ENCODE peak calls at places on chromosomes 3 and 15, in six cellular contexts. V, X, L, B, H and I are unnamed samples.
A peak's percentile ranks its signal among the peaks of the same experiment; 100 is the strongest.

GRCh38 chr15:78024141-78024567 is 53.4 kb downstream of the TBC1D2B start:
- DNase-seq in V (no peak), H (no peak), X (peak; percentile 61), L (no peak), B (no peak), I (no peak)

GRCh38 chr3:12796171-12797123 is at the start of gene CAND2:
- DNase-seq in B (no peak), X (peak; percentile 65), H (peak; percentile 37), V (no peak), L (no peak), I (peak; percentile 71)

GRCh38 chr15:60799885-60800728 is 321.2 kb upstream of the ICE2 start:
- DNase-seq in L (no peak), X (no peak), V (no peak), H (no peak), B (no peak), I (no peak)

GRCh38 chr3:60260546-60260945 is 990.7 kb downstream of the FHIT start:
- DNase-seq in B (no peak), V (no peak), H (no peak), X (no peak), L (no peak), I (no peak)

GRCh38 chr3:74621581-74621980 is 7.1 kb upstream of the CNTN3 start:
- DNase-seq in H (no peak), X (peak; percentile 30), L (no peak), B (no peak), V (no peak), I (no peak)

GRCh38 chr3:30475038-30475808 is 131.2 kb upstream of the TGFBR2 start:
- DNase-seq in B (no peak), V (no peak), L (no peak), H (no peak), X (no peak), I (no peak)

GRCh38 chr3:127820871-127821853 is 1.2 kb downstream of the MGLL start:
- DNase-seq in V (no peak), L (no peak), B (no peak), H (no peak), X (no peak), I (no peak)

GRCh38 chr15:86863226-86863915 is 783.7 kb downstream of the AGBL1 start:
- DNase-seq in B (no peak), V (peak; percentile 91), L (no peak), X (peak; percentile 6), H (no peak), I (no peak)

GRCh38 chr15:64009798-64010241 is 36.5 kb downstream of the DAPK2 start:
- DNase-seq in B (no peak), H (no peak), V (no peak), L (no peak), X (no peak), I (no peak)

GRCh38 chr15:70857547-70858265 is 3.7 kb upstream of the LARP6 start:
- DNase-seq in H (no peak), X (peak; percentile 36), B (no peak), V (no peak), L (no peak), I (no peak)

GRCh38 chr3:194105292-194105691 is 30.7 kb upstream of the HES1 start:
- DNase-seq in B (no peak), H (no peak), X (no peak), V (no peak), L (no peak), I (no peak)

GRCh38 chr3:126947429-126947828 is 35.5 kb upstream of the PLXNA1 start:
- DNase-seq in B (no peak), H (no peak), L (no peak), V (no peak), X (no peak), I (peak; percentile 6)

GRCh38 chr3:165404357-165405042 is 208.3 kb upstream of the SLITRK3 start:
- DNase-seq in H (peak; percentile 10), V (no peak), L (no peak), B (no peak), X (no peak), I (no peak)

GRCh38 chr3:150005243-150006102 is 34.8 kb upstream of the PFN2 start:
- DNase-seq in L (no peak), V (no peak), H (no peak), X (no peak), B (no peak), I (no peak)

GRCh38 chr15:79008666-79009065 is 63.8 kb upstream of the CTSH start:
- DNase-seq in H (no peak), L (no peak), V (no peak), X (no peak), B (no peak), I (no peak)

GRCh38 chr3:134883697-134884385 is 88.8 kb downstream of the EPHB1 start:
- DNase-seq in X (no peak), V (no peak), H (no peak), L (no peak), B (no peak), I (no peak)

DNA sequence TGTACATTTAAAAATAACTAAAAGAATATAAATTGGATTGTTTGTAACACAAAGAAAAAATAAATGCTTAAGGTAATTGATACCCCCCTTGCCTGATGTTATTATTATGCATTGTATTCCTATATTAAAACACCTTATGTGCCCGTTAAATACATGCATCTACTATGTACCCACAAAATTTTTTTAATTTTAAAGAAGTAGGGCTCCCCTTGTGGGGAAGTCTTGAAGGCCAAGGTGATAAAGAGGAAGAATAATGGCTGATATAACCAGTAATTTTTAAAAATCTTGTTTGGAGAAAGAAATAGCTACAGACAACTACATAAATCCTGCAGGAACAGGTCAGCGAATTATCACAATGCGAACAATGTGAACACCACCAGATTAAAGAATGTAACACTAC is 451.7 kb upstream of the ARHGEF26 start:
- DNase-seq in H (no peak), L (no peak), V (no peak), B (no peak), X (no peak), I (no peak)
- TF ChIP-seq CTCF in H (no peak), L (no peak), V (peak; percentile 21), B (no peak), X (no peak), I (no peak)

GRCh38 chr3:72523409-72524172 is 324.7 kb downstream of the SHQ1 start:
- DNase-seq in B (no peak), V (no peak), H (no peak), X (no peak), L (no peak), I (no peak)
- TF ChIP-seq CTCF in B (no peak), V (no peak), H (no peak), X (no peak), L (no peak), I (no peak)

DNA sequence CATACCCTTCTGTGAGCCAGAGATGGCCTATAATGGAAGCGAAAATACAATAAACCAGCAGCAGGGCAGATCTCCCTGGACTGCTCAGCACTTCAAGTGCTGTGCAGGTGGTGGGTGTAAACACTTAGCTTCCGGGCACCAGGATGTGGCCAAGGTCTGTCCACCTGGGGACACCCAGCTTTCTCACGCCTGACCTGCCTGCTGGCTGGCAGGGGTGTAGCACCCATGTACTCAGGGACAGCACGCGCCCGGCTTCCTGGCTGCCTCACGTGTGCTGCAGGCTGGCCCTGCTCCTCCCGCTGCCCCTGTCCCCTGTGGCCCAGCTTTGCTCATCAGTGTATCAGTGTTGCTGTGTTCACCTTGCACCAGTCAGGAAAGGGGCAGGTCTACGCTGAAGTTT is 81.8 kb downstream of the CHDH start:
- DNase-seq in V (no peak), H (no peak), B (no peak), X (no peak), L (no peak), I (no peak)
- TF ChIP-seq CTCF in V (no peak), H (no peak), B (no peak), X (no peak), L (no peak), I (no peak)

DNA sequence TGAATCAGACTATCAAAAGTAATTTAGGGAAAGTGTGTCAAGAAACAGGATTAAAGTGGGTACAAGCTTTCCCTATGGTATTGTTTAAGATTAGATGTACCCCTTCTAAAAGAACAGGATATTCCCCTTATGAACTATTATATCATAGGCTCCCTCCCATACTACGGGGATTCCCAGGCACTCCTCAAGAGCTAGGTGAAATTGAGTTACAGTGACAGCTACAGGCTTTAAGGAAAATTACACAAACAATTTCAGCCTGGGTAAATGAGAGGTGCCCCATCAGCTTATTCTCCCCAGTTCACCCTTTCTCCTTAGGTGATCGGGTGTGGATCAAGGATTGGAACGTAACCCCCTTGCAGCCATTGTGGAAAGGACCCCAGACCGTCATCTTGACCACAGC is 240.8 kb upstream of the CNTN6 start:
- DNase-seq in V (no peak), L (no peak), X (no peak), B (no peak), H (no peak), I (no peak)
- TF ChIP-seq CTCF in V (no peak), L (no peak), X (no peak), B (no peak), H (no peak), I (no peak)

GRCh38 chr3:38843898-38844297 is 27.9 kb upstream of the SCN10A start:
- DNase-seq in B (no peak), H (peak; percentile 46), V (no peak), X (peak; percentile 82), L (no peak), I (no peak)
- TF ChIP-seq CTCF in B (no peak), H (peak; percentile 53), V (peak; percentile 34), X (peak; percentile 62), L (peak; percentile 42), I (no peak)

DNA sequence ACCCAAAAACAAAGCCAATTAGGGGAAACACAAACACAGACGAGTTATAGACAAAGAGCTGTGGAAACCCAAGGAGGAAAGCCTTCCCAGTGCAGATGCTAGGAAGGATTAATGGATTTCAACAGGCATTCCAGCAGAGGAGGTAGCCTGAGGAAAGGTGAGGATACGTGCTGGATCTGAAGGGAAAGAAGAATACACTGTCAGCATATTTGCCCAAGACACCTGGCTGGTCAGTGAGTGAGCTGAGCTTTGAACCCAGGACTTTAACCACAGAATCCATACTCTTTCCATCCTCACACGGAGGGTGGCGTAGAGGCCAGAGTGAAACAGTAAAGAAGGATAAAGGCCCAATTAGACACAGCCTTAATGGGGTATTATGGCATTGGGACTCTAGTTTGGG is 9.1 kb upstream of the BFSP2 start:
- DNase-seq in H (no peak), B (no peak), V (no peak), L (no peak), X (no peak), I (no peak)
- TF ChIP-seq CTCF in H (no peak), B (no peak), V (no peak), L (no peak), X (no peak), I (no peak)